ENCODE peak calls at places on chromosomes 5 and 9, in ten cellular contexts. B is aorta; A is neuronal stem cell; N is stomach; V is OCI-LY7; F is fibroblast of lung; U is neural progenitor cell; K is effector memory CD4-positive, alpha-beta T cell; Z is lower lobe of right lung; G is left ventricle myocardium inferior. Q is an unnamed sample.

GRCh38 chr5:115556276-115556675 is 11.7 kb upstream of the FEM1C start:
- DNase-seq in B (no peak), A (no peak), N (no peak), V (no peak), F (no peak), U (no peak), K (no peak), Z (no peak), G (no peak), Q (no peak)

GRCh38 chr9:121688149-121688680 is 36.8 kb downstream of the DAB2IP start:
- DNase-seq in B (peak; percentile 53), A (no peak), N (no peak), V (no peak), F (no peak), U (no peak), K (no peak), Z (peak; percentile 10), G (peak; percentile 2), Q (no peak)

GRCh38 chr9:23117621-23118020 is 671.0 kb downstream of the DMRTA1 start:
- DNase-seq in B (no peak), A (no peak), N (no peak), V (no peak), F (peak; percentile 5), U (no peak), K (no peak), Z (no peak), G (no peak), Q (no peak)

GRCh38 chr5:131430794-131431193 is 166.9 kb downstream of the CDC42SE2 start:
- DNase-seq in B (no peak), A (no peak), N (no peak), V (no peak), F (peak; percentile 51), U (no peak), K (no peak), Z (no peak), G (no peak), Q (no peak)

GRCh38 chr5:158120760-158121159 is 261.8 kb upstream of the CLINT1 start:
- DNase-seq in B (no peak), A (no peak), N (no peak), V (no peak), F (no peak), U (no peak), K (no peak), Z (no peak), G (no peak), Q (no peak)

GRCh38 chr5:177474845-177475562 is 1.6 kb upstream of the DBN1 start:
- DNase-seq in B (no peak), A (no peak), N (no peak), V (no peak), F (no peak), U (no peak), K (no peak), Z (no peak), G (no peak), Q (no peak)

GRCh38 chr9:135281151-135281550 is 193.7 kb downstream of the OLFM1 start:
- DNase-seq in B (no peak), A (no peak), N (no peak), V (no peak), F (no peak), U (peak; percentile 60), K (no peak), Z (no peak), G (no peak), Q (no peak)

GRCh38 chr5:124342027-124342471 is 404.4 kb downstream of the ZNF608 start:
- DNase-seq in B (no peak), A (no peak), N (no peak), V (no peak), F (peak; percentile 97), U (no peak), K (no peak), Z (no peak), G (peak; percentile 20), Q (no peak)

GRCh38 chr5:94395468-94395867 is 222.9 kb downstream of the KIAA0825 start:
- DNase-seq in B (no peak), A (no peak), N (no peak), V (no peak), F (no peak), U (no peak), K (no peak), Z (no peak), G (no peak), Q (no peak)

GRCh38 chr9:8845376-8845775 is 1045.8 kb upstream of the DMAC1 start:
- DNase-seq in B (no peak), A (no peak), N (no peak), V (no peak), F (no peak), U (no peak), K (no peak), Z (no peak), G (peak; percentile 42), Q (no peak)

GRCh38 chr5:119439140-119439625 is 13.1 kb upstream of the HSD17B4 start:
- DNase-seq in B (no peak), A (no peak), N (peak; percentile 64), V (no peak), F (no peak), U (no peak), K (no peak), Z (no peak), G (no peak), Q (no peak)

GRCh38 chr5:89572696-89573095 is 689.7 kb upstream of the MEF2C start:
- DNase-seq in B (no peak), A (no peak), N (no peak), V (no peak), F (peak; percentile 61), U (no peak), K (no peak), Z (no peak), G (no peak), Q (no peak)

GRCh38 chr9:106228861-106229260 is 534.5 kb downstream of the TMEM38B start:
- DNase-seq in B (no peak), A (no peak), N (no peak), V (no peak), F (no peak), U (no peak), K (no peak), Z (no peak), G (peak; percentile 38), Q (no peak)

GRCh38 chr5:151903243-151903653 is 21.4 kb downstream of the GLRA1 start:
- DNase-seq in B (no peak), A (peak; percentile 62), N (no peak), V (no peak), F (no peak), U (peak; percentile 88), K (no peak), Z (no peak), G (no peak), Q (no peak)

DNA sequence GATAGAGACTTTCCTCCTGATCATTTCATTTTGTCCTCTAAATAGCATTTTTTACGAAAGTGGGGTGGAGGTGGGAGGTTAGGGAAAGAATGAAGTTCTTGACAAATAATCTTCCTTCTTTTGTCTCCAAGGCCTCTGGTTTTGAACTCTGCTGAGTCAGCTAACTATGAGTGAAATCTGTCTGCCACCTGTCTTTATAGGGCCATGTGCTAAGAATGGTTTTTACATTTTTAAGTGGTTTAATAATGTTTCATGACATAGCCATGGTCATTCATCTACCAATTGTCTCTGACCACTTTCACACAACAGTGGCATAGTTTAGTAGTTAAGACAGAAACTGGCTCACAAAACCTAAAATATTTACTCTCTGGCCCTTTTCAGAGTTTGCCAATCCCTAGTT is 7.6 kb downstream of the MAN2A1 start:
- DNase-seq in B (no peak), A (no peak), N (no peak), V (no peak), F (no peak), U (no peak), K (no peak), Z (no peak), G (no peak), Q (no peak)
- H3K4me1 ChIP-seq in B (peaks cover 9% of the 10 kb centered on the region), A (peaks cover 10% of the 10 kb centered on the region), N (peaks cover 31% of the 10 kb centered on the region), V (peaks cover 30% of the 10 kb centered on the region), F (peaks cover 8% of the 10 kb centered on the region), U (peaks cover 41% of the 10 kb centered on the region), K (peaks cover 22% of the 10 kb centered on the region), Z (peaks cover 47% of the 10 kb centered on the region), G (peaks cover 29% of the 10 kb centered on the region), Q (peaks cover 32% of the 10 kb centered on the region)

DNA sequence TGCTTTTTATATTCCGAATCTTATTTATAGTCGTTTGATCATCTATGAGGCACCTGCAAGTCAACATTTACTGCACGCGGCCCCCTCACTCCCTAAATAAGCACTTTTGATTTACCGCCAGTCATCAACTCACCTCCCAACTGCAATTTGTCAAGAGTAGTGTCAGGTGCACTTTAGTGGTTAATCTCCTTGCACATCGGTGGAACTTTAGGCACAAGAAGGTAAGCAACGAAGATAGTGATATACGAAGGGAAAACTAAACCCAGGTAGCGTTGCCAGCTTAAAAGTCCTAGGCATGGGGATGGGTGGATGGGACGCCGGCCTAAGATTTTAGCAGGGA is 513 bp upstream of the RNF180 start:
- DNase-seq in B (no peak), A (no peak), N (no peak), V (no peak), F (no peak), U (no peak), K (no peak), Z (no peak), G (no peak), Q (no peak)
- H3K27ac ChIP-seq in B (peak overlapping the region; percentile 47), A (no peak overlapping the region), N (peak overlapping the region; percentile 89), V (no peak overlapping the region), F (no peak overlapping the region), U (no peak overlapping the region), K (no peak overlapping the region), Z (peak overlapping the region; percentile 85), G (peak overlapping the region; percentile 88), Q (peak overlapping the region; percentile 62)

GRCh38 chr9:123073441-123073840 is 40.0 kb downstream of the GPR21 start:
- DNase-seq in B (no peak), A (no peak), N (no peak), V (no peak), F (no peak), U (no peak), K (no peak), Z (no peak), G (no peak), Q (no peak)
- H3K4me3 ChIP-seq in B (no peak overlapping the region), A (no peak overlapping the region), N (no peak overlapping the region), V (no peak overlapping the region), F (peak overlapping the region; percentile 17), U (no peak overlapping the region), K (no peak overlapping the region), Z (no peak overlapping the region), G (no peak overlapping the region), Q (no peak overlapping the region)

GRCh38 chr9:129626944-129627297 is 958 bp downstream of the NTMT1 start:
- DNase-seq in B (no peak), A (no peak), N (no peak), V (peak; percentile 44), F (peak; percentile 33), U (no peak), K (no peak), Z (no peak), G (no peak), Q (no peak)

GRCh38 chr9:129624168-129624759 is 1.7 kb upstream of the NTMT1 start:
- DNase-seq in B (peak; percentile 90), A (peak; percentile 73), N (peak; percentile 68), V (peak; percentile 77), F (peak; percentile 63), U (peak; percentile 83), K (peak; percentile 36), Z (no peak), G (no peak), Q (peak; percentile 68)

GRCh38 chr9:129627556-129628492 is 1.9 kb downstream of the NTMT1 start:
- DNase-seq in B (no peak), A (no peak), N (no peak), V (no peak), F (peak; percentile 36), U (no peak), K (no peak), Z (no peak), G (no peak), Q (no peak)

GRCh38 chr9:129624947-129625346 is 1.0 kb upstream of the NTMT1 start:
- DNase-seq in B (no peak), A (no peak), N (no peak), V (peak; percentile 73), F (no peak), U (no peak), K (no peak), Z (no peak), G (no peak), Q (no peak)

GRCh38 chr9:129626079-129626943 is at the start of gene NTMT1:
- DNase-seq in B (peak; percentile 96), A (peak; percentile 81), N (peak; percentile 89), V (peak; percentile 90), F (peak; percentile 84), U (peak; percentile 92), K (peak; percentile 91), Z (peak; percentile 92), G (peak; percentile 87), Q (peak; percentile 89)
- H3K4me1 ChIP-seq in B (no peaks in the 10 kb centered on the region), A (peaks cover 4% of the 10 kb centered on the region), N (peaks cover 51% of the 10 kb centered on the region), V (peaks cover 44% of the 10 kb centered on the region), F (peaks cover 21% of the 10 kb centered on the region), U (peaks cover 11% of the 10 kb centered on the region), K (peaks cover 43% of the 10 kb centered on the region), Z (peaks cover 61% of the 10 kb centered on the region), G (peaks cover 62% of the 10 kb centered on the region), Q (peaks cover 15% of the 10 kb centered on the region)